ENCODE peak calls at places on chromosome 19, in seven cellular contexts. V is fibroblast of lung; R is left ventricle myocardium inferior; B is CD8-positive, alpha-beta memory T cell; E is neural progenitor cell; I is transverse colon; T is thoracic aorta. W is an unnamed sample. For H3K9me3 and H3K4me1, the result is how much of the 10 kb centered on the place peaks cover.

GRCh38 chr19:44657211-44657921 is 13.7 kb downstream of the PVR start:
- DNase-seq in R (peak), B (peak), E (peak), I (peak), V (peak), T (peak), W (peak)

GRCh38 chr19:45079911-45080469 is 930 bp downstream of the GEMIN7 start:
- DNase-seq in V (no peak), R (no peak), E (peak), T (no peak), B (peak), I (peak), W (no peak)

GRCh38 chr19:19514215-19514633 is 1.1 kb downstream of the TSSK6 start:
- DNase-seq in I (peak), E (no peak), B (no peak), V (peak), R (peak), T (no peak), W (peak)

GRCh38 chr19:42081584-42082258 is 5.8 kb downstream of the ZNF574 start:
- DNase-seq in I (no peak), V (peak), E (no peak), B (no peak), R (no peak), T (no peak), W (no peak)

GRCh38 chr19:41804327-41804726 is 7.9 kb downstream of the CEACAM3 start:
- DNase-seq in T (no peak), I (no peak), V (no peak), R (no peak), E (no peak), B (no peak), W (no peak)

GRCh38 chr19:37329686-37330085 is 41.2 kb upstream of the ZNF527 start:
- DNase-seq in R (no peak), E (peak), T (no peak), B (no peak), V (no peak), I (no peak), W (no peak)

GRCh38 chr19:15223649-15224371 is 8.4 kb downstream of the EPHX3 start:
- DNase-seq in V (no peak), I (no peak), R (no peak), T (no peak), E (peak), B (no peak), W (no peak)

GRCh38 chr19:13764821-13765394 is 586 bp downstream of the MRI1 start:
- DNase-seq in T (no peak), B (peak), I (peak), R (peak), E (peak), V (no peak), W (peak)

GRCh38 chr19:52748336-52748950 is 13.6 kb upstream of the ZNF611 start:
- DNase-seq in I (no peak), T (no peak), V (peak), R (no peak), B (no peak), E (peak), W (no peak)

GRCh38 chr19:5637971-5638370 is 15.1 kb downstream of the SAFB start:
- DNase-seq in B (no peak), V (peak), I (no peak), E (no peak), T (no peak), R (no peak), W (no peak)

GRCh38 chr19:23481043-23481442 is 85.8 kb upstream of the ZNF91 start:
- DNase-seq in V (no peak), T (no peak), E (no peak), R (no peak), B (no peak), I (no peak), W (no peak)

GRCh38 chr19:49129238-49129583 is 9.9 kb downstream of the PPFIA3 start:
- DNase-seq in V (no peak), R (no peak), B (no peak), I (no peak), E (peak), T (no peak), W (no peak)

GRCh38 chr19:8877854-8878705 is 45.9 kb downstream of the MBD3L1 start:
- DNase-seq in V (no peak), I (no peak), E (peak), R (no peak), T (no peak), B (no peak), W (no peak)

GRCh38 chr19:5916201-5916708 is 2.2 kb downstream of the CAPS start:
- DNase-seq in R (no peak), T (no peak), E (no peak), I (no peak), V (no peak), B (no peak), W (no peak)

DNA sequence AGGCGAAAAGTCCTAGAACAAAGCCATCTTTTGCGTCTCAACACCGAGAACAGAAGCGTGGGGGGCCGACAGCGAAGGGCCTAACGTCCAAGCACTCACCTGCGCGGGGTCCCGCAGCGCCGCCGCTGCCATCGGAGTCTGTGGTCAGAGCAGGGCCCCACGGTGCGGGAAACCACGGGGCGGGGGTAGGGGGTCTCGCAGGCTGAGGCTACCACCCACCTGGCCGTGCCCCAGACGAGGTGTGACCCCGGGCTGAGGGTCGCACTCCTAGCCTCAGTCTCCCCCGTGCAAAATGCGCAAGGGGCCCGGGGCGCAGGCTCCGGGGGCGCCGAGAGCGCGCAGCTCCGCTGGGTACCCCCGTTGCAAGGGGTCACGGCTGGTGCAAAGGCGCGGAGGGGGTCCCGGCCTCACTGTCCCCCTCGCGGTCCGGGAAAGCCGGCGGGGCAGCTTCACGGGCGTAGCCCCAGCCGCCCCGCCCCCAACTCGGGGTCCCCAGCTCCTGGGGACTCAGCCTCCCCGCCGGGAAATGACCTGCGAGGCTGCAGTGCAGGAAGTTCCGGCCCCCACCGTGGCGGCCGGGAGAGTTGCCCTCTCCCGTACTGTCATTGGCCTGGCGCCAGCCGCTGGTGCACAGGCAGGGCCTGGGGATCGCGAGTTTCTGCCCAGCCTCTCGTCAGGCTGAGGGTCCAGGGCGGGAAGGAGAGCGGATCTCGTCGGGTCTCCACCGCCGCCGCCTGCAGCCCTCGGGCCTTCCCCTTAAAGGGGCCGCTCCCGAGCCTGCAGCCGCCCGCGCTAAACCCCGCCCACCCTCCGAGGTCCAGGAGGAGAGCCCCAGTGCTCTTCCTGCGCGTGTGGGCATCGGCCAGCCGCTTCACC is at the start of gene ZNF792:
- DNase-seq in T (no peak), E (peak), R (peak), B (peak), V (peak), I (peak), W (peak)
- H3K9me3 ChIP-seq in T (under half), E (under half), R (under half), B (under half), V (under half), I (under half), W (under half)

DNA sequence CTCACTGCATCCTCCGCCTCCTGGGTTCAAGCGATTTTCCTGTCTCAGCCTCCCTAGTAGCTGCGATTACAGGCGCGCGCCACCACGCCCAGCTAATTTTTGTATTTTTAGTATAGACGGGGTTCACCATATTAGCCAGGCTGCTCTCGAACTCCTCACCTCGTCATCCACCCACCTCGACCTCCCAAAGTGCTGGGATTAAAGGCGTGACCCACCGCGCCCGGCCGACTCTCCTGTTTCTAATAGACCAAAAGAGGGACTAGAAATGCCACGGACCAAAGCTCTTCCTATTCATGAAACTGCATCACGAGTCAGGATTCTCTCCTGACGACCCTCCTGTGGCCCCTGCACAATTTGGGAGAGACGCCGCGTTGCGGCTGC is 563 bp downstream of the ZNF43 start:
- DNase-seq in T (no peak), R (no peak), V (no peak), E (no peak), B (no peak), I (peak), W (no peak)
- H3K4me1 ChIP-seq in T (under half), R (under half), V (under half), E (under half), B (under half), I (under half), W (under half)

DNA sequence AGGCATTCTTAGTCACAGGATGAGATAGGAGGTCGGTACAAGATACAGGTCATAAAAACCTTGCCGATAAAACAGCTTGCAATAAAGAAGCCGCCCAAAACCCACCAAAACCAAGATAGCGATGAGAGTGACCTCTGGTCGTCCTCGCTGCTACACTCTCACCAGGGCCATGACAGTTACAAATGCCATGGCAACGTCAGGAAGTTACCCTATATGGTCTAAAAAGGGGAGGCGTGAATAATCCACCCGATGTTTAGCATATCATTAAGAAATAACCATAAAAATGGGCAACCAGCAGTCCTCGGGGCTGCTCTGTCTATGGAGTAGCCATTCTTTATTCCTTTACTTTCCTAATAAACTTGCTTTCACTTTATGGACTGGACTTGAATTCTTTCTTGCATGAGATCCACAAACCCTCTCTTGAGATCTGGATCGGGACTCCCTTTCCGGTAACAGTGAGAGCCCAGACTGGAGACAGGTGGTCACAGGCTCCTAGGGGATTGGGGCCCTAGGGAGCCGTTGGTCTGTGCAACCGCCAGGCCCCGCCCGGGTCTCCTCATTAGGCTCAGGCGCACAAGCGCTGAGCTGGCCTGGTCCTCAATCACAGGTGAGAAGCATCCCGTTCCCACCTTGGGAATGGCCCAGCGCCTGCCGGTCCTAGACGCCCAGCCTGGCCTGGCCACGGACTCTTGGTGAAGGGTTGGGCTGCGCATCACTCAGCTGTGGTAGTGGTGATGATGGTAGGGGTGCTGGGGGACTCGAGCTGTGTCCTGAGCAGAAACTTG is 10.9 kb upstream of the ZNF544 start:
- DNase-seq in V (no peak), E (no peak), R (no peak), B (no peak), I (no peak), T (no peak), W (no peak)
- H3K9me3 ChIP-seq in V (under half), E (under half), R (half or more), B (under half), I (half or more), T (half or more), W (half or more)

GRCh38 chr19:18373892-18374629 is 11.9 kb upstream of the GDF15 start:
- DNase-seq in R (peak), B (peak), T (peak), E (peak), V (peak), I (peak), W (peak)

GRCh38 chr19:18377026-18377425 is 8.9 kb upstream of the GDF15 start:
- DNase-seq in I (no peak), B (no peak), R (no peak), E (no peak), T (no peak), V (no peak), W (no peak)

GRCh38 chr19:18368504-18369222 is 17.3 kb upstream of the GDF15 start:
- DNase-seq in E (peak), I (no peak), B (no peak), V (no peak), T (no peak), R (no peak), W (no peak)

GRCh38 chr19:18373407-18373891 is 12.5 kb upstream of the GDF15 start:
- DNase-seq in E (no peak), B (no peak), V (no peak), R (no peak), I (no peak), T (no peak), W (no peak)
- H3K4me1 ChIP-seq in E (under half), B (under half), V (under half), R (under half), I (under half), T (under half), W (under half)

DNA sequence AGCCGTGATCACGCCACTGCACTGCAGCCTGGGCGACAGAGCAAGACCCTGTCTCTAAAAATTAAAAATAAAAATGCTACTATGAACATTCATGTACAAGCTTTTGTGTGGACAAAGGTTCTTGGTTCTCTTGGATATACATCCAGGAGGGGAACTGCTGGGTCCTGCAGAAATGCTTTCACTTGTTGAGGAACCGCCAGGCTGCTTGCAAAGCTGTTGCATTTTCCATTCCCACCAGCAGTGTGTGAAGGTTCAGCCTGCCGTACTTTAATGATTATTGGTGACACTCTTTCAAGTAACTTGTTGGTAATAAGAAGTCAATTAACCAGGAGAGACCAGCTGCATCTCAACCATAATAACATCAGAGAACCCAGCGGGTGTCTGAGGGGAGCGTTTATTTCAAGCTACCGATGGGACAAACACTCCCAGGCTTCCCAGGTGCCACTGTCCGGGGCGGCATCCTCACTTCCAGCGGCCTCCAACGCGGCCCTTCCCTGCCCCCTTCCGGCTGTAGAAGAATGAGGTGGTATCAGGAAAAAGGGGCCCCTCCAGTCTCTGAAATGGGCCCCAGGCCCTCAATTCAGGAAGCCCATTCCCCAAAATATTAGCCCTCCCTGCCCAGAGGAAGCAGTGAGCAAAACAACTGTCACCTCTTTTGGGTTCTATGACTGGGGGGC is 15.2 kb upstream of the PPP1R12C start:
- DNase-seq in I (no peak), R (no peak), V (no peak), E (no peak), T (no peak), B (no peak), W (no peak)
- H3K9me3 ChIP-seq in I (under half), R (under half), V (under half), E (under half), T (under half), B (under half), W (under half)

DNA sequence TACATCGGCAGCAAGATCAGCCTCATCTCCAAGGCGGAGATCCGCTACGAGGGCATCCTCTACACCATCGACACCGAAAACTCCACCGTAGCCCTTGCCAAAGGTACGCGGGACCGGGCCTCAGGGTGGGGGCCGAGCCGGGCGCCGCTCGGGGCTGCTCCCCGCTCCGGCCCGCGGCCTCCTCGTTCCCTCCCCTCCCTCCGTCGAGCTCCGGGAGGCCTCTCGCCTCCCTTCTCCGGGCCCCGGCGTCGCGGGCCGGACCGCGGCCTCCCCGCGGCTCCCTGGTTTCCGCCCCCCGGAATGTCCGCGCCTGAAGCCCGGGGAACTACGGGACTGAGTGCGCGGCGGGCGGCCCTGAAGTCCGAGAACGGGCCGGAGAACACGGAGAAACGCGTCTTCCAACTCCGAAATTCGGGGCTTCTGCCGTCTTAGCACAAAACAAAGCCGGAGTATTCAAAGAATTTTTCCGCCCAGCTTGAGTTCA is 399 bp downstream of the LSM14A start:
- DNase-seq in B (no peak), V (no peak), I (peak), E (peak), T (no peak), R (peak), W (no peak)
- H3K4me1 ChIP-seq in B (under half), V (under half), I (under half), E (under half), T (under half), R (half or more), W (under half)